ENCODE peak calls at places on chromosomes 2 and 18, in eight cellular contexts. D is neural progenitor cell, T is hepatocyte, Y is OCI-LY7, Z is GM23338, S is HCT116, I is MM.1S, N is SK-N-SH. O is an unnamed sample.

GRCh38 chr18:31042391-31043181 is at the start of gene DSC3:
- DNase-seq in Y (no peak), Z (peak; percentile 73), T (peak; percentile 70), D (peak; percentile 73), I (no peak), N (peak; percentile 36), S (no peak), O (peak; percentile 61)

GRCh38 chr2:113219525-113219888 is 45.7 kb downstream of the PSD4 start:
- DNase-seq in Z (no peak), T (no peak), S (no peak), Y (no peak), N (no peak), D (no peak), I (no peak), O (no peak)

GRCh38 chr18:23166863-23167531 is 31.7 kb downstream of the CABLES1 start:
- DNase-seq in S (no peak), I (no peak), Z (no peak), T (no peak), Y (no peak), D (no peak), N (peak; percentile 63), O (no peak)

GRCh38 chr2:109494842-109495241 is 118.9 kb downstream of the SEPTIN10 start:
- DNase-seq in T (no peak), Y (no peak), S (no peak), D (no peak), I (no peak), Z (no peak), N (no peak), O (no peak)

GRCh38 chr18:40096675-40097074 is 1858.4 kb upstream of the PIK3C3 start:
- DNase-seq in Z (no peak), S (no peak), N (no peak), I (no peak), T (no peak), Y (no peak), D (no peak), O (no peak)

GRCh38 chr2:72112981-72113846 is 34.4 kb downstream of the CYP26B1 start:
- DNase-seq in D (no peak), I (no peak), T (no peak), Z (no peak), N (no peak), Y (no peak), S (no peak), O (no peak)

GRCh38 chr2:99249951-99250350 is 5.5 kb downstream of the LYG2 start:
- DNase-seq in I (no peak), Y (no peak), N (no peak), T (no peak), S (no peak), Z (no peak), D (no peak), O (no peak)

GRCh38 chr2:102063360-102063947 is 71.7 kb downstream of the IL1R2 start:
- DNase-seq in I (no peak), Z (no peak), N (no peak), D (no peak), S (no peak), T (peak; percentile 54), Y (no peak), O (no peak)

GRCh38 chr18:46332956-46333355 is 228.8 kb downstream of the HAUS1 start:
- DNase-seq in Y (no peak), D (peak; percentile 62), S (no peak), I (no peak), N (peak; percentile 41), T (no peak), Z (peak; percentile 28), O (no peak)

GRCh38 chr2:222256250-222256649 is 42.5 kb downstream of the PAX3 start:
- DNase-seq in I (no peak), D (peak; percentile 80), Z (peak; percentile 14), T (no peak), Y (no peak), S (no peak), N (no peak), O (no peak)

GRCh38 chr2:27095745-27096651 is 9.4 kb downstream of the KHK start:
- DNase-seq in Y (peak; percentile 75), S (no peak), N (peak; percentile 91), Z (peak; percentile 87), I (peak; percentile 45), D (peak; percentile 80), T (peak; percentile 76), O (peak; percentile 23)

GRCh38 chr18:62209046-62209445 is 22.0 kb downstream of the RELCH start:
- DNase-seq in N (no peak), S (no peak), Y (no peak), I (no peak), T (no peak), Z (no peak), D (no peak), O (no peak)

GRCh38 chr2:232299927-232300674 is 78.5 kb upstream of the ALPP start:
- DNase-seq in S (no peak), T (no peak), N (no peak), Y (no peak), Z (no peak), I (no peak), D (no peak), O (no peak)

GRCh38 chr2:23698733-23699391 is 228.1 kb downstream of the ATAD2B start:
- DNase-seq in S (no peak), I (no peak), Y (no peak), D (no peak), Z (peak; percentile 52), T (no peak), N (peak; percentile 83), O (no peak)

GRCh38 chr2:67854103-67854502 is 208.7 kb downstream of the C1D start:
- DNase-seq in S (no peak), I (no peak), T (peak; percentile 20), D (no peak), N (peak; percentile 50), Z (no peak), Y (no peak), O (no peak)

GRCh38 chr2:102315850-102316370 is 4.5 kb downstream of the IL1RL1 start:
- DNase-seq in S (no peak), D (no peak), N (no peak), Y (no peak), I (no peak), Z (no peak), T (no peak), O (no peak)

GRCh38 chr2:164675027-164675426 is 53.7 kb upstream of the GRB14 start:
- DNase-seq in N (no peak), Y (no peak), D (no peak), I (no peak), T (no peak), S (no peak), Z (no peak), O (no peak)

GRCh38 chr2:26606847-26607190 is 34.3 kb downstream of the CIB4 start:
- DNase-seq in T (peak; percentile 52), S (peak; percentile 34), Y (no peak), D (no peak), Z (no peak), N (no peak), I (no peak), O (peak; percentile 90)

GRCh38 chr2:150147889-150148683 is 339.4 kb downstream of the RND3 start:
- DNase-seq in Z (no peak), I (no peak), S (no peak), N (no peak), Y (no peak), D (no peak), T (no peak), O (no peak)

DNA sequence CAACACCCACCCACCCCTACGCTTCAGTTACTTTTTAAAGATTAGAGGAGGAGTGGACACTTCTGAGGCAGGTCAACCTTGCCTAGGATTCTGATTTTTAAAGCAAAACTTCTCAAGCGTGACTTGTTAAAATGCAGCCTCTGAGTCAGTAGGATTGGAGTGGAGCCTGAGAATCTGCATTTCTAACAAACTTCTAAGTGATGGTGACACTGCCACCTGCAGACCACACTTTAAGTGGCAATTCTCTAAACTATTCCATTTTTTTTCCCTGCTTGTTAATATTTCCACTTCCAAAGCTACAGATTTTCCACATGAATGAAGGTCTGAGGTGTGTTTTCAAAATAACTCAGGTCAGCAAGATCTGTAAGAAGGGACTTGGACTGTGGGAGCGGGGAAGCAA is 171.1 kb upstream of the CCDC150 start:
- DNase-seq in Y (peak; percentile 2), S (peak; percentile 13), D (no peak), Z (peak; percentile 57), T (no peak), I (no peak), N (no peak), O (peak; percentile 23)
- TF ChIP-seq CTCF in Y (peak; percentile 67), S (peak; percentile 31), D (peak; percentile 27), Z (peak; percentile 63), T (peak; percentile 4), I (peak; percentile 18), N (peak; percentile 32), O (peak; percentile 60)

DNA sequence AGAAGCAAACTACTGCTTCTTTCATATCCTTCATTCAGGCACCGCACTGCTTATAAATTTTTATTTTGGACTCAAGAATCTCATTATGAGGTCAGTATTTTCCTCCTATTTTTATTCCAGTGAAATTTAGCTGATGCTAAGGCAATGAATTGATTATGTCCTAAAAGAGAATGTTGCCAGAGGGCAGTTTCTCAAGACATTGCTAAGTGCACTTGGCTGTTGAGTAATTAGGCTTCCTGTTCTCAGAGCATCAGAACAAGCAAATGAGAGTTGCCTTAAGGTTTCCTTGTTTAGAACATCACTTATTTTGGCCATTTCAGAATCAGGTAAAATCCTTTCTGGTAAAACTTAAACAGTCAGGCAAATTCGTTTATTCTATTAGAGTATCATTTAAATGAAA is 548.6 kb upstream of the ZEB2 start:
- DNase-seq in S (no peak), T (no peak), N (no peak), I (no peak), Z (no peak), D (no peak), Y (no peak), O (no peak)
- TF ChIP-seq EZH2phosphoT487 in S (no peak), T (no peak), N (no peak), I (no peak), Z (no peak), D (no peak), Y (no peak), O (no peak)

GRCh38 chr2:73827018-73827417 is 1.7 kb upstream of the STAMBP start:
- DNase-seq in Y (peak; percentile 60), S (no peak), D (no peak), I (peak; percentile 44), N (no peak), T (peak; percentile 34), Z (peak; percentile 43), O (peak; percentile 71)
- TF ChIP-seq CTCF in Y (peak; percentile 84), S (peak; percentile 52), D (peak; percentile 30), I (peak; percentile 41), N (peak; percentile 62), T (peak; percentile 38), Z (peak; percentile 42), O (peak; percentile 69)

DNA sequence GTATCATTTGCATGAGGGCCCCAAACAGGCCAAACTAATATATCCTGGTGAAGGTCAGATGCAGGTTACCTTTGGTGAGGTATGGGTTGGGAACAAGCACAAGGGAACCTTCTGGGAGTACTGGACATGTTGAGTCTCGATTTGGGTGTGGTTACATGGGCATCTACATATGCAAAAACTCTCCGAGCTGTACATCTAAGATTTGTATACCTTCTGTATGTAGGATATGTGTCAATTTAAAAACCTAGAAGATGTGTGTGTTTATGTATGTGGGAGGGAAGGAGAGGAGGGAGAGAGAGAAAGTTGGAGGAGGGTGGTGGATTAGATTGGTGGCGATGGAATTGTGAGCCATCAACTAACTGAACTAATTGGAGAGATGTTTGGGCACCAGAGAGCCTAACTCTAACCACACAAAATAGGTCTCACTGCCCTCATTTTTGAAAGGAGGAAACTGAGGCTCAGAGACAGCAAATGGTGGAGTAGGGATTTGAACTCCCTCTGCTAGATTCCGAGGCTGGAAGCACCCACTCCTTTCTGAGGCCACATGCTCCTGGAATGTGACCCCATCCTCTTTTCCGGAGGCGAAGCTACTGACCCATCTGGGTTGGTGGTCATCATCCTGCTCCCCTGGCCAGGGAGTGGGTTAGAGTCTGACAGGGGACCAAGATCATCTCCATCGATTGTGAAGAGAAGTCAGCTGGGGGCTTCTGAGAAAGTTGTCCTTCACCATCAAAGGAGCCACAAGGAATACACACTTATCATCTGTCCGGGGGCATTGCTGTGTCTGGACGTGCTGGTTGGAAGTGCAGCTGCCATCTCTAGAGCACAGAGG is 107.3 kb upstream of the MYCN start:
- DNase-seq in Y (no peak), I (no peak), Z (no peak), S (no peak), D (no peak), N (no peak), T (no peak), O (no peak)
- TF ChIP-seq EZH2phosphoT487 in Y (no peak), I (no peak), Z (no peak), S (no peak), D (no peak), N (no peak), T (no peak), O (no peak)